ENCODE peak calls at places on chromosomes 16 and 17, in nine cellular contexts. One of them, this sample, is unnamed.

GRCh38 chr16:48596326-48596725 is 13.7 kb downstream of the N4BP1 start:
- DNase-seq in type B pancreatic cell: no peak
- DNase-seq in MCF 10A: no peak
- DNase-seq in endothelial cell of umbilical vein: no peak
- DNase-seq in left ventricle myocardium inferior: no peak
- DNase-seq in AG04450: no peak
- DNase-seq in CD4-positive, alpha-beta T cell: no peak
- DNase-seq in nephron progenitor cell: no peak
- DNase-seq in HCT116: no peak
- DNase-seq in this sample: no peak

GRCh38 chr16:49967012-49967559 is 57.9 kb upstream of the CNEP1R1 start:
- DNase-seq in type B pancreatic cell: no peak
- DNase-seq in MCF 10A: no peak
- DNase-seq in endothelial cell of umbilical vein: no peak
- DNase-seq in left ventricle myocardium inferior: peak; percentile 34
- DNase-seq in AG04450: no peak
- DNase-seq in CD4-positive, alpha-beta T cell: no peak
- DNase-seq in nephron progenitor cell: no peak
- DNase-seq in HCT116: no peak
- DNase-seq in this sample: no peak

GRCh38 chr17:77383613-77384608 is 243.1 kb downstream of the SEC14L1 start:
- DNase-seq in type B pancreatic cell: no peak
- DNase-seq in MCF 10A: peak; percentile 33
- DNase-seq in endothelial cell of umbilical vein: no peak
- DNase-seq in left ventricle myocardium inferior: peak; percentile 83
- DNase-seq in AG04450: no peak
- DNase-seq in CD4-positive, alpha-beta T cell: no peak
- DNase-seq in nephron progenitor cell: no peak
- DNase-seq in HCT116: no peak
- DNase-seq in this sample: no peak

GRCh38 chr17:35188111-35188510 is 6.1 kb downstream of the SLC35G3 start:
- DNase-seq in type B pancreatic cell: no peak
- DNase-seq in MCF 10A: peak; percentile 34
- DNase-seq in endothelial cell of umbilical vein: no peak
- DNase-seq in left ventricle myocardium inferior: no peak
- DNase-seq in AG04450: no peak
- DNase-seq in CD4-positive, alpha-beta T cell: no peak
- DNase-seq in nephron progenitor cell: no peak
- DNase-seq in HCT116: no peak
- DNase-seq in this sample: no peak

GRCh38 chr16:58417035-58417434 is 24.8 kb downstream of the GINS3 start:
- DNase-seq in type B pancreatic cell: no peak
- DNase-seq in MCF 10A: no peak
- DNase-seq in endothelial cell of umbilical vein: no peak
- DNase-seq in left ventricle myocardium inferior: no peak
- DNase-seq in AG04450: no peak
- DNase-seq in CD4-positive, alpha-beta T cell: no peak
- DNase-seq in nephron progenitor cell: no peak
- DNase-seq in HCT116: no peak
- DNase-seq in this sample: no peak

GRCh38 chr17:61404702-61405046 is 5.0 kb downstream of the TBX2 start:
- DNase-seq in type B pancreatic cell: no peak
- DNase-seq in MCF 10A: no peak
- DNase-seq in endothelial cell of umbilical vein: no peak
- DNase-seq in left ventricle myocardium inferior: no peak
- DNase-seq in AG04450: no peak
- DNase-seq in CD4-positive, alpha-beta T cell: no peak
- DNase-seq in nephron progenitor cell: no peak
- DNase-seq in HCT116: no peak
- DNase-seq in this sample: no peak

GRCh38 chr17:44522883-44523671 is 19.9 kb upstream of the GPATCH8 start:
- DNase-seq in type B pancreatic cell: no peak
- DNase-seq in MCF 10A: peak; percentile 76
- DNase-seq in endothelial cell of umbilical vein: peak; percentile 73
- DNase-seq in left ventricle myocardium inferior: peak; percentile 65
- DNase-seq in AG04450: no peak
- DNase-seq in CD4-positive, alpha-beta T cell: peak; percentile 53
- DNase-seq in nephron progenitor cell: peak; percentile 47
- DNase-seq in HCT116: peak; percentile 69
- DNase-seq in this sample: no peak

GRCh38 chr16:49498241-49499017 is 124.8 kb downstream of the C16orf78 start:
- DNase-seq in type B pancreatic cell: no peak
- DNase-seq in MCF 10A: no peak
- DNase-seq in endothelial cell of umbilical vein: no peak
- DNase-seq in left ventricle myocardium inferior: no peak
- DNase-seq in AG04450: no peak
- DNase-seq in CD4-positive, alpha-beta T cell: no peak
- DNase-seq in nephron progenitor cell: no peak
- DNase-seq in HCT116: no peak
- DNase-seq in this sample: no peak

GRCh38 chr16:76370344-76370743 is 93.1 kb downstream of the CNTNAP4 start:
- DNase-seq in type B pancreatic cell: no peak
- DNase-seq in MCF 10A: no peak
- DNase-seq in endothelial cell of umbilical vein: no peak
- DNase-seq in left ventricle myocardium inferior: no peak
- DNase-seq in AG04450: no peak
- DNase-seq in CD4-positive, alpha-beta T cell: no peak
- DNase-seq in nephron progenitor cell: no peak
- DNase-seq in HCT116: no peak
- DNase-seq in this sample: no peak

GRCh38 chr17:56478836-56479447 is 114.6 kb upstream of the NOG start:
- DNase-seq in type B pancreatic cell: no peak
- DNase-seq in MCF 10A: peak; percentile 59
- DNase-seq in endothelial cell of umbilical vein: peak; percentile 44
- DNase-seq in left ventricle myocardium inferior: no peak
- DNase-seq in AG04450: no peak
- DNase-seq in CD4-positive, alpha-beta T cell: no peak
- DNase-seq in nephron progenitor cell: no peak
- DNase-seq in HCT116: peak; percentile 58
- DNase-seq in this sample: peak; percentile 41

GRCh38 chr17:8711291-8711690 is 33.3 kb downstream of the CCDC42 start:
- DNase-seq in type B pancreatic cell: no peak
- DNase-seq in MCF 10A: no peak
- DNase-seq in endothelial cell of umbilical vein: no peak
- DNase-seq in left ventricle myocardium inferior: no peak
- DNase-seq in AG04450: no peak
- DNase-seq in CD4-positive, alpha-beta T cell: no peak
- DNase-seq in nephron progenitor cell: no peak
- DNase-seq in HCT116: no peak
- DNase-seq in this sample: no peak

GRCh38 chr16:65822148-65822547 is 544.3 kb upstream of the CDH5 start:
- DNase-seq in type B pancreatic cell: no peak
- DNase-seq in MCF 10A: no peak
- DNase-seq in endothelial cell of umbilical vein: no peak
- DNase-seq in left ventricle myocardium inferior: no peak
- DNase-seq in AG04450: no peak
- DNase-seq in CD4-positive, alpha-beta T cell: no peak
- DNase-seq in nephron progenitor cell: no peak
- DNase-seq in HCT116: no peak
- DNase-seq in this sample: no peak

GRCh38 chr16:67539691-67540635 is 11.3 kb downstream of the RIPOR1 start:
- DNase-seq in type B pancreatic cell: peak; percentile 68
- DNase-seq in MCF 10A: no peak
- DNase-seq in endothelial cell of umbilical vein: no peak
- DNase-seq in left ventricle myocardium inferior: no peak
- DNase-seq in AG04450: no peak
- DNase-seq in CD4-positive, alpha-beta T cell: no peak
- DNase-seq in nephron progenitor cell: no peak
- DNase-seq in HCT116: no peak
- DNase-seq in this sample: no peak

GRCh38 chr17:77318491-77319210 is 177.9 kb downstream of the SEC14L1 start:
- DNase-seq in type B pancreatic cell: no peak
- DNase-seq in MCF 10A: peak; percentile 34
- DNase-seq in endothelial cell of umbilical vein: no peak
- DNase-seq in left ventricle myocardium inferior: no peak
- DNase-seq in AG04450: no peak
- DNase-seq in CD4-positive, alpha-beta T cell: no peak
- DNase-seq in nephron progenitor cell: no peak
- DNase-seq in HCT116: no peak
- DNase-seq in this sample: no peak

GRCh38 chr17:39547713-39548478 is 59.8 kb downstream of the NEUROD2 start:
- DNase-seq in type B pancreatic cell: peak; percentile 79
- DNase-seq in MCF 10A: peak; percentile 60
- DNase-seq in endothelial cell of umbilical vein: peak; percentile 64
- DNase-seq in left ventricle myocardium inferior: peak; percentile 67
- DNase-seq in AG04450: no peak
- DNase-seq in CD4-positive, alpha-beta T cell: peak; percentile 85
- DNase-seq in nephron progenitor cell: peak; percentile 86
- DNase-seq in HCT116: peak; percentile 13
- DNase-seq in this sample: peak; percentile 50

GRCh38 chr17:61504697-61505096 is 52.5 kb downstream of the TBX4 start:
- DNase-seq in type B pancreatic cell: no peak
- DNase-seq in MCF 10A: peak; percentile 75
- DNase-seq in endothelial cell of umbilical vein: peak; percentile 39
- DNase-seq in left ventricle myocardium inferior: no peak
- DNase-seq in AG04450: peak; percentile 79
- DNase-seq in CD4-positive, alpha-beta T cell: no peak
- DNase-seq in nephron progenitor cell: no peak
- DNase-seq in HCT116: no peak
- DNase-seq in this sample: peak; percentile 22

GRCh38 chr17:47725446-47726109 is 7.5 kb upstream of the TBX21 start:
- DNase-seq in type B pancreatic cell: no peak
- DNase-seq in MCF 10A: no peak
- DNase-seq in endothelial cell of umbilical vein: no peak
- DNase-seq in left ventricle myocardium inferior: no peak
- DNase-seq in AG04450: no peak
- DNase-seq in CD4-positive, alpha-beta T cell: no peak
- DNase-seq in nephron progenitor cell: no peak
- DNase-seq in HCT116: no peak
- DNase-seq in this sample: no peak
- TF ChIP-seq CTCF in type B pancreatic cell: peak; percentile 43
- TF ChIP-seq CTCF in MCF 10A: peak; percentile 8
- TF ChIP-seq CTCF in endothelial cell of umbilical vein: no peak
- TF ChIP-seq CTCF in left ventricle myocardium inferior: no peak
- TF ChIP-seq CTCF in AG04450: peak; percentile 14
- TF ChIP-seq CTCF in CD4-positive, alpha-beta T cell: no peak
- TF ChIP-seq CTCF in nephron progenitor cell: no peak
- TF ChIP-seq CTCF in HCT116: peak; percentile 42
- TF ChIP-seq CTCF in this sample: peak; percentile 12

GRCh38 chr17:28427372-28427771 is 21.4 kb upstream of the SLC46A1 start:
- DNase-seq in type B pancreatic cell: no peak
- DNase-seq in MCF 10A: no peak
- DNase-seq in endothelial cell of umbilical vein: no peak
- DNase-seq in left ventricle myocardium inferior: no peak
- DNase-seq in AG04450: peak; percentile 7
- DNase-seq in CD4-positive, alpha-beta T cell: no peak
- DNase-seq in nephron progenitor cell: no peak
- DNase-seq in HCT116: no peak
- DNase-seq in this sample: no peak

GRCh38 chr17:28425206-28425605 is 19.2 kb upstream of the SLC46A1 start:
- DNase-seq in type B pancreatic cell: no peak
- DNase-seq in MCF 10A: no peak
- DNase-seq in endothelial cell of umbilical vein: no peak
- DNase-seq in left ventricle myocardium inferior: no peak
- DNase-seq in AG04450: no peak
- DNase-seq in CD4-positive, alpha-beta T cell: no peak
- DNase-seq in nephron progenitor cell: no peak
- DNase-seq in HCT116: no peak
- DNase-seq in this sample: no peak

GRCh38 chr17:28421775-28422305 is 15.8 kb upstream of the SLC46A1 start:
- DNase-seq in type B pancreatic cell: no peak
- DNase-seq in MCF 10A: no peak
- DNase-seq in endothelial cell of umbilical vein: no peak
- DNase-seq in left ventricle myocardium inferior: no peak
- DNase-seq in AG04450: no peak
- DNase-seq in CD4-positive, alpha-beta T cell: no peak
- DNase-seq in nephron progenitor cell: no peak
- DNase-seq in HCT116: no peak
- DNase-seq in this sample: no peak

DNA sequence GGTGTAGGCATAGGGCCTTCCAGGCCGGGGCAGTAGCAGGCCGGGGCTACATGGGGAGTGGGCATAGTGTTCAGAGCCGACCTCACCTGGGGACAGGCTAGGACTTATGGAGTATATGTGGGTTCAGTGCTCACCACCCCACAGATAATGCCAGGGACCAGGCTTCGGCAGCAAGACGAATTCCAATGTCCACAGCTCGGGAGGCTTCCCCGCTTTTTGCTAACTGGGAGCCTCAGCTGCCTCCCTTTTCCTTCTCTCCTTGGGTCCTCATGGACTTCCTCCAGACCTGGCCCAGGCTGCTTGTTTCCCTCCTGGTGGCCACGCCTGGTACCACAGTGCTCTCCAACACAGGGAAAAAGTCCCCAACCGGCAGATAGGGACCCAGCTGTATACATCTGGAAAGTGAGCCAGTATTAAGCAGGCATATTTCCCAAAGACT is 20.1 kb upstream of the SLC46A1 start:
- DNase-seq in type B pancreatic cell: no peak
- DNase-seq in MCF 10A: peak; percentile 28
- DNase-seq in endothelial cell of umbilical vein: no peak
- DNase-seq in left ventricle myocardium inferior: no peak
- DNase-seq in AG04450: no peak
- DNase-seq in CD4-positive, alpha-beta T cell: no peak
- DNase-seq in nephron progenitor cell: peak; percentile 39
- DNase-seq in HCT116: no peak
- DNase-seq in this sample: no peak
- TF ChIP-seq CTCF in type B pancreatic cell: peak; percentile 64
- TF ChIP-seq CTCF in MCF 10A: peak; percentile 26
- TF ChIP-seq CTCF in endothelial cell of umbilical vein: peak; percentile 36
- TF ChIP-seq CTCF in left ventricle myocardium inferior: peak; percentile 36
- TF ChIP-seq CTCF in AG04450: peak; percentile 42
- TF ChIP-seq CTCF in CD4-positive, alpha-beta T cell: no peak
- TF ChIP-seq CTCF in nephron progenitor cell: peak; percentile 51
- TF ChIP-seq CTCF in HCT116: peak; percentile 64
- TF ChIP-seq CTCF in this sample: peak; percentile 57

DNA sequence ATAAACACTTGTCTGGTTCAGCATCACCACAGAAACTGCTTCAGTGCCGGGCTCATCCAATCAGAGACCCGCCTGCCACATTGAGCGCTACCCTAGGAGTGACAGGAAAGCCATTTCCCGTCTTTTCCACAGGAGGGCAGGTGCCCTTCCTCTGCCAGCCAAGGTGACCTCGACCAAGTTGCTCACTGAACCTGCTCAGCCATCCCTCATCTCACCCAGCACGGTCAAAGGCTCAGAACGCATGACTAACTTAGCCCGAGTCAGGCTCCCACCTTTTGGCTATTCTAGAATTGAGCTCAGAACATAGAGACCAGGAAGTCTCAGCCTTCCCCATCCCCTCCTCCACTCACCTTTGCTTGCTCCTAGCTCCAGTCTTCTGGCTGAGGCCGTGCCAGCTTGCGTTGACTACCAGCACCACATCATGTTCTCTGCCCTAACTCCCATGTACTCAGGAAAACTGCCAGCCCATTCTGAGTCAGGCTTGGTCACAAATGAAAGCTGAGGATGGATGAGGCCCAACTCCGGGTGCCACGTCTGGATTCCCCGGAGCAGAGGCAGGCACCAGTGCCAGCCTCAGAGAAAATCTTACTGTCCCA is 15.6 kb downstream of the MRPS23 start:
- DNase-seq in type B pancreatic cell: no peak
- DNase-seq in MCF 10A: peak; percentile 76
- DNase-seq in endothelial cell of umbilical vein: no peak
- DNase-seq in left ventricle myocardium inferior: peak; percentile 64
- DNase-seq in AG04450: no peak
- DNase-seq in CD4-positive, alpha-beta T cell: no peak
- DNase-seq in nephron progenitor cell: peak; percentile 15
- DNase-seq in HCT116: no peak
- DNase-seq in this sample: no peak
- TF ChIP-seq CTCF in type B pancreatic cell: no peak
- TF ChIP-seq CTCF in MCF 10A: no peak
- TF ChIP-seq CTCF in endothelial cell of umbilical vein: no peak
- TF ChIP-seq CTCF in left ventricle myocardium inferior: peak; percentile 14
- TF ChIP-seq CTCF in AG04450: peak; percentile 4
- TF ChIP-seq CTCF in CD4-positive, alpha-beta T cell: no peak
- TF ChIP-seq CTCF in nephron progenitor cell: no peak
- TF ChIP-seq CTCF in HCT116: peak; percentile 53
- TF ChIP-seq CTCF in this sample: peak; percentile 27

GRCh38 chr17:7548585-7549400 is at the start of gene TNFSF12:
- DNase-seq in type B pancreatic cell: no peak
- DNase-seq in MCF 10A: peak; percentile 30
- DNase-seq in endothelial cell of umbilical vein: peak; percentile 40
- DNase-seq in left ventricle myocardium inferior: peak; percentile 79
- DNase-seq in AG04450: no peak
- DNase-seq in CD4-positive, alpha-beta T cell: peak; percentile 64
- DNase-seq in nephron progenitor cell: peak; percentile 69
- DNase-seq in HCT116: no peak
- DNase-seq in this sample: peak; percentile 27
- TF ChIP-seq CTCF in type B pancreatic cell: peak; percentile 31
- TF ChIP-seq CTCF in MCF 10A: no peak
- TF ChIP-seq CTCF in endothelial cell of umbilical vein: no peak
- TF ChIP-seq CTCF in left ventricle myocardium inferior: peak; percentile 48
- TF ChIP-seq CTCF in AG04450: no peak
- TF ChIP-seq CTCF in CD4-positive, alpha-beta T cell: no peak
- TF ChIP-seq CTCF in nephron progenitor cell: no peak
- TF ChIP-seq CTCF in HCT116: no peak
- TF ChIP-seq CTCF in this sample: no peak

This sample was measured in foreskin keratinocyte.